ENCODE peak calls at places on chromosomes 12 and 14, in nine cellular contexts. J, H, I, D, F, E, N, P and O are unnamed samples.

GRCh38 chr14:102774391-102775153 is 2.7 kb upstream of the TRAF3 start:
- DNase-seq in J (peak), H (peak), I (no peak), D (peak), F (peak), E (no peak), N (peak), P (no peak), O (peak)

GRCh38 chr12:118840399-118840798 is 140.9 kb upstream of the SRRM4 start:
- DNase-seq in J (no peak), H (no peak), I (no peak), D (no peak), F (no peak), E (no peak), N (no peak), P (no peak), O (no peak)

GRCh38 chr14:71139058-71139946 is 232.0 kb downstream of the PCNX1 start:
- DNase-seq in J (peak), H (peak), I (peak), D (peak), F (peak), E (peak), N (peak), P (peak), O (peak)

GRCh38 chr14:50821471-50822464 is 9.2 kb downstream of the NIN start:
- DNase-seq in J (peak), H (no peak), I (peak), D (no peak), F (no peak), E (peak), N (no peak), P (no peak), O (no peak)

GRCh38 chr12:60498656-60499055 is 902.8 kb downstream of the SLC16A7 start:
- DNase-seq in J (no peak), H (no peak), I (no peak), D (no peak), F (no peak), E (no peak), N (no peak), P (no peak), O (no peak)

GRCh38 chr12:48424644-48425043 is 47.7 kb upstream of the ANP32D start:
- DNase-seq in J (no peak), H (no peak), I (no peak), D (no peak), F (no peak), E (no peak), N (no peak), P (no peak), O (no peak)

GRCh38 chr14:52360831-52361230 is 46.7 kb downstream of the PTGER2 start:
- DNase-seq in J (no peak), H (no peak), I (no peak), D (no peak), F (no peak), E (no peak), N (no peak), P (no peak), O (peak)

GRCh38 chr14:63663428-63664142 is 21.9 kb upstream of the WDR89 start:
- DNase-seq in J (no peak), H (no peak), I (no peak), D (no peak), F (no peak), E (no peak), N (no peak), P (peak), O (no peak)

GRCh38 chr12:62724947-62725447 is 210.0 kb downstream of the PPM1H start:
- DNase-seq in J (peak), H (no peak), I (no peak), D (peak), F (no peak), E (no peak), N (peak), P (no peak), O (peak)

GRCh38 chr14:58777541-58777979 is 139.8 kb downstream of the DACT1 start:
- DNase-seq in J (no peak), H (no peak), I (no peak), D (no peak), F (peak), E (no peak), N (no peak), P (no peak), O (no peak)

GRCh38 chr12:64671682-64672081 is 61.4 kb downstream of the RASSF3 start:
- DNase-seq in J (no peak), H (no peak), I (no peak), D (no peak), F (no peak), E (no peak), N (no peak), P (no peak), O (no peak)

GRCh38 chr14:51283402-51283825 is 43.4 kb downstream of the TMX1 start:
- DNase-seq in J (peak), H (peak), I (no peak), D (peak), F (peak), E (no peak), N (no peak), P (no peak), O (peak)

GRCh38 chr14:103745424-103745823 is 29.8 kb downstream of the ZFYVE21 start:
- DNase-seq in J (peak), H (no peak), I (no peak), D (no peak), F (no peak), E (peak), N (no peak), P (no peak), O (no peak)

GRCh38 chr12:105051981-105052380 is 32.3 kb downstream of the ALDH1L2 start:
- DNase-seq in J (no peak), H (no peak), I (no peak), D (no peak), F (no peak), E (no peak), N (no peak), P (no peak), O (no peak)

GRCh38 chr12:126084480-126084879 is 1019.2 kb downstream of the AACS start:
- DNase-seq in J (no peak), H (no peak), I (no peak), D (no peak), F (no peak), E (no peak), N (no peak), P (no peak), O (no peak)

GRCh38 chr14:50344116-50344775 is 32.1 kb downstream of the DMAC2L start:
- DNase-seq in J (no peak), H (no peak), I (no peak), D (no peak), F (no peak), E (no peak), N (no peak), P (no peak), O (no peak)

GRCh38 chr12:85983601-85984000 is 109.5 kb downstream of the NTS start:
- DNase-seq in J (no peak), H (no peak), I (no peak), D (no peak), F (no peak), E (no peak), N (no peak), P (no peak), O (no peak)

GRCh38 chr12:108425238-108425795 is 86.2 kb upstream of the CMKLR1 start:
- DNase-seq in J (no peak), H (no peak), I (no peak), D (no peak), F (no peak), E (no peak), N (no peak), P (no peak), O (peak)

GRCh38 chr14:94380225-94381148 is 7.9 kb downstream of the SERPINA1 start:
- DNase-seq in J (no peak), H (no peak), I (no peak), D (no peak), F (no peak), E (peak), N (no peak), P (no peak), O (no peak)

GRCh38 chr12:123076604-123077297 is 74.1 kb downstream of the PITPNM2 start:
- DNase-seq in J (peak), H (no peak), I (no peak), D (no peak), F (no peak), E (no peak), N (no peak), P (no peak), O (no peak)

GRCh38 chr12:108777156-108777555 is 45.8 kb upstream of the CORO1C start:
- DNase-seq in J (no peak), H (no peak), I (no peak), D (no peak), F (no peak), E (no peak), N (no peak), P (no peak), O (no peak)

GRCh38 chr12:54865683-54866324 is 11.5 kb downstream of the MUCL1 start:
- DNase-seq in J (no peak), H (no peak), I (no peak), D (no peak), F (no peak), E (no peak), N (no peak), P (no peak), O (no peak)

GRCh38 chr14:103518416-103519042 is 4.1 kb downstream of the CKB start:
- DNase-seq in J (peak), H (peak), I (peak), D (peak), F (peak), E (peak), N (no peak), P (peak), O (no peak)

GRCh38 chr12:70667253-70667652 is 30.0 kb upstream of the PTPRB start:
- DNase-seq in J (no peak), H (no peak), I (no peak), D (no peak), F (no peak), E (no peak), N (no peak), P (no peak), O (no peak)